ENCODE peak calls at places on chromosomes 13 and 19, in seven cellular contexts. C is ascending aorta, Y is left ventricle myocardium inferior, N is H54, X is AML-193, B is dorsolateral prefrontal cortex, L is sciatic nerve. U is an unnamed sample.

GRCh38 chr19:13334801-13335481 is 171.3 kb downstream of the CACNA1A start:
- DNase-seq in L (no peak), C (no peak), N (no peak), Y (no peak), B (no peak), X (no peak), U (no peak)

GRCh38 chr19:53463263-53463662 is 4.3 kb upstream of the ZNF813 start:
- DNase-seq in Y (peak), N (no peak), C (peak), X (no peak), L (peak), B (peak), U (peak)

GRCh38 chr13:29935309-29935981 is 85.0 kb upstream of the UBL3 start:
- DNase-seq in C (no peak), N (no peak), B (no peak), X (no peak), L (no peak), Y (no peak), U (no peak)

GRCh38 chr19:36256064-36256463 is 41.2 kb downstream of the ZNF146 start:
- DNase-seq in B (no peak), C (no peak), Y (no peak), N (no peak), L (no peak), X (no peak), U (no peak)

GRCh38 chr13:22235285-22235949 is 564.5 kb downstream of the FGF9 start:
- DNase-seq in B (no peak), N (no peak), X (no peak), L (no peak), C (no peak), Y (no peak), U (peak)

GRCh38 chr19:50823389-50824042 is at the start of gene KLK1:
- DNase-seq in L (no peak), Y (no peak), B (no peak), C (no peak), N (no peak), X (no peak), U (no peak)

GRCh38 chr13:52695856-52696255 is 43.2 kb downstream of the SUGT1 start:
- DNase-seq in B (no peak), N (no peak), C (no peak), X (peak), Y (no peak), L (no peak), U (no peak)

GRCh38 chr19:19113040-19113541 is 25.2 kb downstream of the TMEM161A start:
- DNase-seq in X (no peak), C (no peak), L (no peak), Y (no peak), B (no peak), N (peak), U (peak)

GRCh38 chr13:30268673-30269072 is 38.7 kb downstream of the KATNAL1 start:
- DNase-seq in X (no peak), N (no peak), L (no peak), C (no peak), Y (no peak), B (no peak), U (no peak)

GRCh38 chr19:47445937-47446402 is 25.7 kb downstream of the SLC8A2 start:
- DNase-seq in N (no peak), Y (no peak), B (peak), C (no peak), L (no peak), X (peak), U (peak)

GRCh38 chr13:112576191-112576590 is 11.8 kb downstream of the TUBGCP3 start:
- DNase-seq in N (no peak), B (no peak), C (no peak), X (no peak), Y (no peak), L (no peak), U (peak)

GRCh38 chr19:16654151-16654550 is 5.8 kb downstream of the SMIM7 start:
- DNase-seq in N (no peak), B (no peak), X (no peak), L (no peak), C (no peak), Y (no peak), U (peak)

U was measured in left kidney.